ENCODE peak calls at places on chromosomes 4 and X, in four cellular contexts. Q is tibial artery, J is psoas muscle, D is lung. W is an unnamed sample.

GRCh38 chrX:118839334-118839958 is 15.8 kb downstream of the ZCCHC12 start:
- DNase-seq in J (peak; percentile 85), Q (peak; percentile 78), D (peak; percentile 81), W (peak; percentile 53)

GRCh38 chrX:1554469-1555210 is 17.7 kb upstream of the P2RY8 start:
- DNase-seq in D (no peak), J (no peak), Q (no peak), W (peak; percentile 27)

GRCh38 chr4:52873191-52873590 is 11.1 kb downstream of the RASL11B start:
- DNase-seq in J (no peak), D (no peak), Q (no peak), W (no peak)

GRCh38 chrX:43644124-43644701 is 11.9 kb upstream of the MAOA start:
- DNase-seq in D (no peak), Q (no peak), J (no peak), W (no peak)

GRCh38 chr4:2060578-2061207 is 1.6 kb downstream of the NAT8L start:
- DNase-seq in J (peak; percentile 6), Q (no peak), D (no peak), W (no peak)

GRCh38 chrX:22968494-22968893 is 31.3 kb upstream of the DDX53 start:
- DNase-seq in J (no peak), D (no peak), Q (no peak), W (no peak)

GRCh38 chrX:154443479-154443910 is 446 bp upstream of the FAM50A start:
- DNase-seq in J (no peak), D (no peak), Q (no peak), W (no peak)

GRCh38 chrX:150410513-150410912 is 47.4 kb downstream of the MAMLD1 start:
- DNase-seq in J (no peak), Q (no peak), D (no peak), W (peak; percentile 2)

GRCh38 chr4:143511906-143512305 is 1.6 kb upstream of the SMARCA5 start:
- DNase-seq in Q (no peak), D (no peak), J (no peak), W (no peak)

GRCh38 chr4:159355456-159355855 is 252.6 kb downstream of the RAPGEF2 start:
- DNase-seq in J (no peak), D (no peak), Q (no peak), W (no peak)

GRCh38 chr4:54986095-54986846 is 139.1 kb downstream of the KDR start:
- DNase-seq in Q (no peak), D (no peak), J (no peak), W (no peak)

GRCh38 chrX:36898301-36898700 is 109.9 kb upstream of the FAM47C start:
- DNase-seq in Q (no peak), J (no peak), D (no peak), W (no peak)

GRCh38 chrX:18887821-18888205 is 96.1 kb downstream of the PHKA2 start:
- DNase-seq in Q (no peak), J (no peak), D (no peak), W (no peak)
- H3K4me3 ChIP-seq in Q (no peak overlapping the region), J (no peak overlapping the region), D (peak overlapping the region; percentile 3), W (no peak overlapping the region)

GRCh38 chr4:145524535-145524934 is 42.9 kb downstream of the SMAD1 start:
- DNase-seq in Q (no peak), D (no peak), J (no peak), W (no peak)
- H3K4me3 ChIP-seq in Q (no peak overlapping the region), D (no peak overlapping the region), J (no peak overlapping the region), W (no peak overlapping the region)

DNA sequence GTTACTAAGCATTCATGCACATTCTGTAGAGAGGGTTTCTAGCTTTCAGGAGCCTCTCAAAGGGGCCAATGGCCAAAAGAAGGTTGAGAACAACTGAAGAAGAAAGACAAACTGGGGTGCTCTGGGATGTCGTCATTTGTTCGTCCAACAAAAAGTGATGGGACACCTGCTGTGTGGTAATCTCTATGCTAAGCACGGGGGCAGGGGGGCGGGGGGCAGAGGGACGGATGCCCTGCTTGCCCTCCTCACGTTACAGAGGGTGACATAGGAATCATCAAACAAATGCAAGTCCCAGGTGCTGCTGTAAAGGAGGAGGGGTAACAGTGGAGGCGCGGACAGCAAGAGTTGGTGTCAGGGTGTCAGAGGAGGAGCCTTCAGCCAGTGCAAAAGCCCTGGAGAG is 12.8 kb upstream of the CRMP1 start:
- DNase-seq in Q (no peak), D (no peak), J (no peak), W (no peak)
- H3K4me3 ChIP-seq in Q (no peak overlapping the region), D (no peak overlapping the region), J (no peak overlapping the region), W (no peak overlapping the region)

GRCh38 chrX:109632906-109633504 is 8.0 kb upstream of the KCNE5 start:
- DNase-seq in J (no peak), D (no peak), Q (no peak), W (no peak)
- H3K4me3 ChIP-seq in J (no peak overlapping the region), D (no peak overlapping the region), Q (no peak overlapping the region), W (no peak overlapping the region)

DNA sequence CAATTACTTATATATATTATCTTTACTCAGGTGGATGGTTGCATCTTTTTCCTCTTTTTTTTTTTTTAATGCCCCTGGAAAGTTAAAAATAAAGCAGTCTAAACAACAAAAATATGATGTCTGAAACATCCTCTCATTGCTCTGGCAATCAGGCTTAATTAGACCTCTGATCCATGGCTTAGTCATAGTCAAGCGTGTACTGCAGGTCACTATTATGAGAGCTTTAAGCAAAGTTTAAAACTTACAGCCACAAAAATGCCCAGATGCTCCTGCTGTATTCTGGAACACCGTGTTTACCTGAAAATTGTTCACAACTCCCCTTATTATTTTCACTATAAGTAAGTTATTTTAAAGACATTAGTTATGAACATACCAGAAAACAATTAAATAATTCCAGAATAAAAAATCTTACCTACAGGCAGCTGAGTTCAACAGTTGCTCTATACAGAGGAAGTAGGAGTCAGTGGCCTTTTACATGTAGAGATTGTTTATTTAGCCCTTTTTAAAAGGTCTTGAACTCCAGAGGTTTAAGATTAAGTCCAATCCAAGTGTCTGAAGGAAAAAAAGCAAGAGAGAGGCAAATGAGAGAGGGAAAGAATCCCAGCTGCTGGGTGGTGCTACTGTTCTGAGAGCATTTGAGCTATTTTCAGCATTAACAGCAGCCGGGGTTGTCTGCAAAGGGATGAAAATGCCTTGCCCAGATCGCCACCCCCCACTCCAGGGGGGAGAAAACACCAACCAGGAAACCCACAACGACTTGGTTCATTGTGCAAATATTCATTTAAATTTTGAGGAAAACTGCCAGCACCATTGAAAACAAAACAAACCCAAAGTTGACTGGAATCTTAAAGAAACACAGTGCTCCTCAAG is 36.9 kb downstream of the SORBS2 start:
- DNase-seq in Q (peak; percentile 87), J (no peak), D (peak; percentile 50), W (no peak)
- H3K4me3 ChIP-seq in Q (peak overlapping the region; percentile 61), J (peak overlapping the region; percentile 49), D (no peak overlapping the region), W (no peak overlapping the region)

DNA sequence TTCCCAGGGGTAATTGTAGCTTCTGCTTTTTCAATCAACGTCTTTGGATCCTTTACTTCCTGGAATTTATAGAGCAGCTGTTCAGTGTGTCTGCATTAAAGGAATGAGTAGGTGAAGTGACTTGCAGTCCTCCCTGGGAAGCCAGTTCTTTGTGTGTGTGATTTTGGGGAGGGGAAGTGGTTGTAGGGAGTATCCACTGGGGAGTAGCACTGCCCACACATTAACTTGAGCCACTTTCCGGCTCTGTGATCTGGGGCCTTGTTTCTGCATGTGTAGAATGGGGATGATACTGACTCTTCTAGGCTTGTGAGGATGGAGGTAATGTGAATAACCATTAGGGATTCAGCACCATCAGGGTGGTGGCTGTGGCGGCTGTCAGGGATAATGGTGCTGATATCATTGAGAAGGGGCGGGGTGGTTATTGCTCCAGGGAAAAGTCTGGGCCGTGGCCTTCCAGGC is 54.7 kb downstream of the TMEM131L start:
- DNase-seq in J (no peak), Q (no peak), D (no peak), W (no peak)
- H3K4me3 ChIP-seq in J (no peak overlapping the region), Q (no peak overlapping the region), D (no peak overlapping the region), W (peak overlapping the region; percentile 38)

DNA sequence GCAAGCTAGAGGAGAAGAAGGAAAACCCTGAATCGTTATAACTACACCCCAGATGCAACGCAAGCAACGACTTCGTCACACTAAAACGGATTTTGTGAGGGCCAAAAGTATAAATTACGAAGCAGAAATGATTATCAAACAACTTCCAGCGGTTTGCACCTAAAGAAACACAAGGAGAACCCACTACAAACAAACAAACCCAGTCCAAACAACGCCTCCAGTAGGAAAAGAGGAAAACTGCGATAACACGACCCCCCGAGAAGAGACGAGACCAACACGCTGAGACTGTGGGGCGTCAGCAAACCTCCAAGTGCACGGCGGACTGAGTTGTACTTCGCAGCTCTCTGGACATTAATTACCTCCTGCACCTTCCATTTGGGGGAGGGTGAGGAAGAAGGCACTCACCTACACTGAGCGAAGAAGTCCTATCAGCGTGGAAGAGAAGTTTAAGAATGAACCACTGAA is at the start of gene MAB21L2:
- DNase-seq in D (no peak), J (no peak), Q (no peak), W (no peak)
- H3K4me3 ChIP-seq in D (peak within 1 kb of the TSS; percentile 8), J (peak within 1 kb of the TSS; percentile 46), Q (peak within 1 kb of the TSS; percentile 55), W (no peak within 1 kb of the TSS)

DNA sequence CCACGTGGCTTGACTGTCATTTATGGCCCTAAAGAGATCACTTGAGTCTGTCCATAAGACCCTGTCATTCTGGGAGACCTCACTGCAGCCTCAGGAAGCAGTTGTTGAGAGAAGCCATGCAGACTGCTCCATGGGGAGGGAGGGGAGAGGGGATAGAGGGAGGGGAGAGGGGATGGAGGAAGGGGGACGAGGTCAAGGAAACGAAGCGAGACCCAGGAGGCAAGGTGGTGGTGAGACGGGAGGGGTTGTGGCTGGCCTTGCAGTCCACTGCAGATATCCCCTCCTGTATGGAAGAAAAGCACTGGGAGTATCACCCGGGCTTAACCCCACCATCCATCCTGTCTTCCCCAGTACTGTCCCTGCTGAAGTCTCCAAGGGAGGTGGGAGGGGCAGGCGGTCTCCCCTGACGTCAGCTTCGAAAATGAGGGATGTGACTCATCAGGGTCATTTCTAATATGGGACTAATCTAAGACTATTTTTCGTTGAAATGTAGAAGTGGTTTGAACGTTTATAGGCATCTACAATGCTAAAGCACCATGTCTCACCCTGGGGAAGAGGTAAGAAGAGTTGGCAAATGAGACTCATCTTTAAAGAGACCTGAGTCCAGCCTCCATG is 5.6 kb downstream of the TMEM255A start:
- DNase-seq in Q (no peak), J (no peak), D (no peak), W (no peak)
- H3K4me3 ChIP-seq in Q (no peak overlapping the region), J (no peak overlapping the region), D (no peak overlapping the region), W (no peak overlapping the region)

W was measured in CD8-positive, alpha-beta memory T cell.